ENCODE peak calls at places on chromosomes 6 and 20, in nine cellular contexts. One of them, this sample, is unnamed.

GRCh38 chr20:40966103-40966502 is 62.5 kb upstream of the TOP1 start:
- DNase-seq in A549: no peak
- DNase-seq in tibial nerve: no peak
- DNase-seq in fibroblast of lung: no peak
- DNase-seq in pancreas: no peak
- DNase-seq in astrocyte: no peak
- DNase-seq in right lobe of liver: no peak
- DNase-seq in thoracic aorta: no peak
- DNase-seq in cardiac muscle cell: no peak
- DNase-seq in this sample: no peak

GRCh38 chr20:5205348-5206210 is 78.8 kb downstream of the CDS2 start:
- DNase-seq in pancreas: peak; percentile 53
- DNase-seq in cardiac muscle cell: peak; percentile 86
- DNase-seq in astrocyte: peak; percentile 42
- DNase-seq in thoracic aorta: peak; percentile 40
- DNase-seq in right lobe of liver: peak; percentile 76
- DNase-seq in tibial nerve: peak; percentile 76
- DNase-seq in A549: peak; percentile 92
- DNase-seq in fibroblast of lung: peak; percentile 75
- DNase-seq in this sample: no peak

GRCh38 chr6:41826343-41827043 is 39.0 kb downstream of the TOMM6 start:
- DNase-seq in fibroblast of lung: no peak
- DNase-seq in thoracic aorta: no peak
- DNase-seq in astrocyte: no peak
- DNase-seq in A549: no peak
- DNase-seq in pancreas: no peak
- DNase-seq in right lobe of liver: no peak
- DNase-seq in tibial nerve: no peak
- DNase-seq in cardiac muscle cell: no peak
- DNase-seq in this sample: no peak

GRCh38 chr20:52242237-52243230 is 51.0 kb upstream of the ZFP64 start:
- DNase-seq in pancreas: no peak
- DNase-seq in cardiac muscle cell: peak; percentile 33
- DNase-seq in thoracic aorta: no peak
- DNase-seq in astrocyte: no peak
- DNase-seq in tibial nerve: no peak
- DNase-seq in fibroblast of lung: peak; percentile 52
- DNase-seq in right lobe of liver: no peak
- DNase-seq in A549: peak; percentile 14
- DNase-seq in this sample: no peak

GRCh38 chr20:53611449-53611894 is 17.8 kb upstream of the ZNF217 start:
- DNase-seq in A549: peak; percentile 65
- DNase-seq in pancreas: peak; percentile 14
- DNase-seq in cardiac muscle cell: peak; percentile 98
- DNase-seq in astrocyte: peak; percentile 100
- DNase-seq in right lobe of liver: no peak
- DNase-seq in fibroblast of lung: peak; percentile 99
- DNase-seq in thoracic aorta: no peak
- DNase-seq in tibial nerve: no peak
- DNase-seq in this sample: no peak

GRCh38 chr6:2264932-2265331 is 19.5 kb upstream of the GMDS start:
- DNase-seq in thoracic aorta: no peak
- DNase-seq in astrocyte: peak; percentile 44
- DNase-seq in cardiac muscle cell: peak; percentile 40
- DNase-seq in right lobe of liver: no peak
- DNase-seq in A549: no peak
- DNase-seq in pancreas: no peak
- DNase-seq in tibial nerve: no peak
- DNase-seq in fibroblast of lung: peak; percentile 27
- DNase-seq in this sample: no peak

GRCh38 chr20:12829121-12829520 is 179.7 kb upstream of the SPTLC3 start:
- DNase-seq in astrocyte: no peak
- DNase-seq in fibroblast of lung: no peak
- DNase-seq in A549: no peak
- DNase-seq in tibial nerve: no peak
- DNase-seq in thoracic aorta: no peak
- DNase-seq in right lobe of liver: no peak
- DNase-seq in pancreas: no peak
- DNase-seq in cardiac muscle cell: no peak
- DNase-seq in this sample: no peak

GRCh38 chr6:113825776-113826175 is 31.4 kb upstream of the MARCKS start:
- DNase-seq in pancreas: peak; percentile 90
- DNase-seq in right lobe of liver: peak; percentile 22
- DNase-seq in thoracic aorta: peak; percentile 8
- DNase-seq in tibial nerve: peak; percentile 53
- DNase-seq in cardiac muscle cell: peak; percentile 88
- DNase-seq in astrocyte: peak; percentile 91
- DNase-seq in fibroblast of lung: peak; percentile 92
- DNase-seq in A549: no peak
- DNase-seq in this sample: peak; percentile 58

GRCh38 chr6:20302702-20303251 is 90.5 kb upstream of the MBOAT1 start:
- DNase-seq in tibial nerve: no peak
- DNase-seq in right lobe of liver: no peak
- DNase-seq in A549: no peak
- DNase-seq in thoracic aorta: no peak
- DNase-seq in fibroblast of lung: peak; percentile 20
- DNase-seq in pancreas: no peak
- DNase-seq in cardiac muscle cell: peak; percentile 30
- DNase-seq in astrocyte: peak; percentile 78
- DNase-seq in this sample: no peak

GRCh38 chr6:148075352-148075751 is 267.3 kb upstream of the SASH1 start:
- DNase-seq in fibroblast of lung: no peak
- DNase-seq in pancreas: no peak
- DNase-seq in cardiac muscle cell: no peak
- DNase-seq in A549: no peak
- DNase-seq in astrocyte: no peak
- DNase-seq in right lobe of liver: no peak
- DNase-seq in thoracic aorta: no peak
- DNase-seq in tibial nerve: no peak
- DNase-seq in this sample: no peak

GRCh38 chr6:137008204-137008603 is 36.6 kb downstream of the IL20RA start:
- DNase-seq in cardiac muscle cell: no peak
- DNase-seq in astrocyte: no peak
- DNase-seq in thoracic aorta: no peak
- DNase-seq in fibroblast of lung: no peak
- DNase-seq in tibial nerve: no peak
- DNase-seq in pancreas: no peak
- DNase-seq in right lobe of liver: no peak
- DNase-seq in A549: no peak
- DNase-seq in this sample: no peak

GRCh38 chr20:38123021-38123587 is 42.0 kb downstream of the TGM2 start:
- DNase-seq in cardiac muscle cell: peak; percentile 53
- DNase-seq in thoracic aorta: no peak
- DNase-seq in A549: no peak
- DNase-seq in right lobe of liver: no peak
- DNase-seq in tibial nerve: no peak
- DNase-seq in pancreas: no peak
- DNase-seq in astrocyte: peak; percentile 68
- DNase-seq in fibroblast of lung: peak; percentile 73
- DNase-seq in this sample: no peak

GRCh38 chr6:136079701-136080565 is 170.2 kb downstream of the MTFR2 start:
- DNase-seq in tibial nerve: no peak
- DNase-seq in A549: no peak
- DNase-seq in pancreas: no peak
- DNase-seq in right lobe of liver: no peak
- DNase-seq in astrocyte: no peak
- DNase-seq in fibroblast of lung: no peak
- DNase-seq in thoracic aorta: no peak
- DNase-seq in cardiac muscle cell: peak; percentile 64
- DNase-seq in this sample: no peak

GRCh38 chr6:112235956-112236355 is 18.4 kb downstream of the LAMA4 start:
- DNase-seq in tibial nerve: no peak
- DNase-seq in thoracic aorta: no peak
- DNase-seq in A549: no peak
- DNase-seq in pancreas: no peak
- DNase-seq in right lobe of liver: peak; percentile 29
- DNase-seq in fibroblast of lung: peak; percentile 81
- DNase-seq in cardiac muscle cell: peak; percentile 85
- DNase-seq in astrocyte: peak; percentile 78
- DNase-seq in this sample: no peak

GRCh38 chr20:45781391-45781931 is 10.2 kb downstream of the WFDC3 start:
- DNase-seq in right lobe of liver: no peak
- DNase-seq in pancreas: peak; percentile 42
- DNase-seq in tibial nerve: no peak
- DNase-seq in cardiac muscle cell: peak; percentile 88
- DNase-seq in astrocyte: peak; percentile 95
- DNase-seq in thoracic aorta: no peak
- DNase-seq in fibroblast of lung: peak; percentile 89
- DNase-seq in A549: no peak
- DNase-seq in this sample: peak; percentile 58
- H3K4me1 ChIP-seq in right lobe of liver: no peaks in the 10 kb centered on the region
- H3K4me1 ChIP-seq in pancreas: peaks cover 8% of the 10 kb centered on the region
- H3K4me1 ChIP-seq in tibial nerve: peaks cover 16% of the 10 kb centered on the region
- H3K4me1 ChIP-seq in cardiac muscle cell: no peaks in the 10 kb centered on the region
- H3K4me1 ChIP-seq in astrocyte: peaks cover 48% of the 10 kb centered on the region
- H3K4me1 ChIP-seq in thoracic aorta: peaks cover 37% of the 10 kb centered on the region
- H3K4me1 ChIP-seq in fibroblast of lung: peaks cover 37% of the 10 kb centered on the region
- H3K4me1 ChIP-seq in A549: peaks cover 47% of the 10 kb centered on the region
- H3K4me1 ChIP-seq in this sample: peaks cover 67% of the 10 kb centered on the region

GRCh38 chr6:128508588-128509296 is 11.7 kb downstream of the PTPRK start:
- DNase-seq in fibroblast of lung: peak; percentile 88
- DNase-seq in astrocyte: peak; percentile 96
- DNase-seq in tibial nerve: no peak
- DNase-seq in A549: peak; percentile 67
- DNase-seq in pancreas: no peak
- DNase-seq in right lobe of liver: no peak
- DNase-seq in cardiac muscle cell: peak; percentile 88
- DNase-seq in thoracic aorta: no peak
- DNase-seq in this sample: no peak
- H3K4me3 ChIP-seq in fibroblast of lung: no peak overlapping the region
- H3K4me3 ChIP-seq in astrocyte: no peak overlapping the region
- H3K4me3 ChIP-seq in tibial nerve: no peak overlapping the region
- H3K4me3 ChIP-seq in A549: peak overlapping the region; percentile 34
- H3K4me3 ChIP-seq in pancreas: no peak overlapping the region
- H3K4me3 ChIP-seq in right lobe of liver: no peak overlapping the region
- H3K4me3 ChIP-seq in cardiac muscle cell: no peak overlapping the region
- H3K4me3 ChIP-seq in thoracic aorta: no peak overlapping the region
- H3K4me3 ChIP-seq in this sample: no peak overlapping the region

GRCh38 chr6:16762547-16763477 is 1.6 kb upstream of the ATXN1 start:
- DNase-seq in astrocyte: peak; percentile 93
- DNase-seq in right lobe of liver: peak; percentile 59
- DNase-seq in tibial nerve: no peak
- DNase-seq in fibroblast of lung: peak; percentile 92
- DNase-seq in A549: peak; percentile 71
- DNase-seq in cardiac muscle cell: peak; percentile 72
- DNase-seq in thoracic aorta: no peak
- DNase-seq in pancreas: peak; percentile 61
- DNase-seq in this sample: peak; percentile 87

GRCh38 chr6:16766836-16767745 is 5.8 kb upstream of the ATXN1 start:
- DNase-seq in tibial nerve: no peak
- DNase-seq in cardiac muscle cell: no peak
- DNase-seq in thoracic aorta: no peak
- DNase-seq in astrocyte: peak; percentile 74
- DNase-seq in pancreas: no peak
- DNase-seq in A549: no peak
- DNase-seq in right lobe of liver: no peak
- DNase-seq in fibroblast of lung: no peak
- DNase-seq in this sample: no peak

GRCh38 chr6:16766043-16766521 is 4.8 kb upstream of the ATXN1 start:
- DNase-seq in fibroblast of lung: peak; percentile 94
- DNase-seq in astrocyte: peak; percentile 97
- DNase-seq in thoracic aorta: no peak
- DNase-seq in cardiac muscle cell: no peak
- DNase-seq in tibial nerve: no peak
- DNase-seq in right lobe of liver: no peak
- DNase-seq in pancreas: no peak
- DNase-seq in A549: no peak
- DNase-seq in this sample: no peak

GRCh38 chr6:16764188-16764950 is 3.1 kb upstream of the ATXN1 start:
- DNase-seq in cardiac muscle cell: peak; percentile 76
- DNase-seq in pancreas: no peak
- DNase-seq in A549: no peak
- DNase-seq in astrocyte: peak; percentile 65
- DNase-seq in right lobe of liver: no peak
- DNase-seq in tibial nerve: no peak
- DNase-seq in fibroblast of lung: peak; percentile 83
- DNase-seq in thoracic aorta: no peak
- DNase-seq in this sample: no peak

GRCh38 chr6:16765235-16765634 is 4.0 kb upstream of the ATXN1 start:
- DNase-seq in right lobe of liver: no peak
- DNase-seq in pancreas: no peak
- DNase-seq in thoracic aorta: no peak
- DNase-seq in fibroblast of lung: no peak
- DNase-seq in tibial nerve: no peak
- DNase-seq in astrocyte: no peak
- DNase-seq in cardiac muscle cell: no peak
- DNase-seq in A549: no peak
- DNase-seq in this sample: no peak
- H3K4me1 ChIP-seq in right lobe of liver: no peaks in the 10 kb centered on the region
- H3K4me1 ChIP-seq in pancreas: no peaks in the 10 kb centered on the region
- H3K4me1 ChIP-seq in thoracic aorta: peaks cover 16% of the 10 kb centered on the region
- H3K4me1 ChIP-seq in fibroblast of lung: peaks cover 25% of the 10 kb centered on the region
- H3K4me1 ChIP-seq in tibial nerve: peaks cover 14% of the 10 kb centered on the region
- H3K4me1 ChIP-seq in astrocyte: peaks cover 70% of the 10 kb centered on the region
- H3K4me1 ChIP-seq in cardiac muscle cell: peaks cover 26% of the 10 kb centered on the region
- H3K4me1 ChIP-seq in A549: peaks cover 63% of the 10 kb centered on the region
- H3K4me1 ChIP-seq in this sample: peaks cover 25% of the 10 kb centered on the region

GRCh38 chr20:20227013-20227571 is 140.8 kb upstream of the INSM1 start:
- DNase-seq in pancreas: no peak
- DNase-seq in thoracic aorta: no peak
- DNase-seq in astrocyte: no peak
- DNase-seq in fibroblast of lung: no peak
- DNase-seq in A549: no peak
- DNase-seq in right lobe of liver: no peak
- DNase-seq in cardiac muscle cell: no peak
- DNase-seq in tibial nerve: no peak
- DNase-seq in this sample: no peak

GRCh38 chr20:20228351-20228750 is 139.6 kb upstream of the INSM1 start:
- DNase-seq in pancreas: no peak
- DNase-seq in tibial nerve: no peak
- DNase-seq in thoracic aorta: no peak
- DNase-seq in astrocyte: no peak
- DNase-seq in A549: no peak
- DNase-seq in fibroblast of lung: no peak
- DNase-seq in right lobe of liver: no peak
- DNase-seq in cardiac muscle cell: no peak
- DNase-seq in this sample: no peak

GRCh38 chr20:20231528-20232298 is 136.2 kb upstream of the INSM1 start:
- DNase-seq in pancreas: no peak
- DNase-seq in A549: no peak
- DNase-seq in thoracic aorta: no peak
- DNase-seq in astrocyte: no peak
- DNase-seq in right lobe of liver: no peak
- DNase-seq in tibial nerve: no peak
- DNase-seq in fibroblast of lung: no peak
- DNase-seq in cardiac muscle cell: no peak
- DNase-seq in this sample: no peak

GRCh38 chr20:20230741-20231140 is 137.2 kb upstream of the INSM1 start:
- DNase-seq in cardiac muscle cell: no peak
- DNase-seq in pancreas: no peak
- DNase-seq in tibial nerve: no peak
- DNase-seq in thoracic aorta: no peak
- DNase-seq in fibroblast of lung: no peak
- DNase-seq in astrocyte: no peak
- DNase-seq in right lobe of liver: no peak
- DNase-seq in A549: no peak
- DNase-seq in this sample: no peak

DNA sequence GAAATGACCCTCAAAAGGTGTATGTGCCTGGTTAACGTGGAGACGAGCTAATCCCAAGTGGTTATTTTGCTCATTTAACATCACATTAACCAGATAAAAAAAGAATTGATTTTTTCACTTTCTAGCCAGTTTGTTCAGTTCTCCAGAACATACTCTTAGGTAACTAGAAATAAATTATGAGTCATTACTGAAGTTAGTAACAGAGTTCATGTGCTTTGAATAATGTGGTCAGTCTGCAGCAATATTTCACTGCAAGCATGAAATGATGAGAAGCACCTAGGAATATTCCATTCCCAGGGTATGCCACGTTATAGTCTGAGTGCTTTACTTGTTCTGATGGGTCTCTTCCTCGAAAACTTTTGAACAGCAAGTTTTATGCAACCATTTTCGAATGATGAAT is 138.3 kb upstream of the INSM1 start:
- DNase-seq in fibroblast of lung: no peak
- DNase-seq in A549: no peak
- DNase-seq in cardiac muscle cell: no peak
- DNase-seq in pancreas: no peak
- DNase-seq in astrocyte: no peak
- DNase-seq in tibial nerve: no peak
- DNase-seq in thoracic aorta: no peak
- DNase-seq in right lobe of liver: no peak
- DNase-seq in this sample: no peak
- H3K4me3 ChIP-seq in fibroblast of lung: no peak overlapping the region
- H3K4me3 ChIP-seq in A549: no peak overlapping the region
- H3K4me3 ChIP-seq in cardiac muscle cell: no peak overlapping the region
- H3K4me3 ChIP-seq in pancreas: no peak overlapping the region
- H3K4me3 ChIP-seq in astrocyte: no peak overlapping the region
- H3K4me3 ChIP-seq in tibial nerve: no peak overlapping the region
- H3K4me3 ChIP-seq in thoracic aorta: no peak overlapping the region
- H3K4me3 ChIP-seq in right lobe of liver: no peak overlapping the region
- H3K4me3 ChIP-seq in this sample: no peak overlapping the region

This sample was measured in upper lobe of left lung.